ENCODE peak calls at places on chromosome 6, in eight cellular contexts. Y is endodermal cell, C is pancreas, L is ovary, T is K562, J is tibial nerve, U is uterus, E is endothelial cell of umbilical vein. X is an unnamed sample.
A peak's percentile ranks its signal among the peaks of the same experiment; 100 is the strongest.

GRCh38 chr6:167678102-167679101 is 148.3 kb upstream of the AFDN start:
- DNase-seq in L (peak; percentile 57), T (no peak), E (peak; percentile 36), U (no peak), C (peak; percentile 42), J (no peak), Y (peak; percentile 90), X (no peak)

GRCh38 chr6:140062042-140063041 is 687.9 kb upstream of the CITED2 start:
- DNase-seq in L (peak; percentile 34), J (peak; percentile 62), E (peak; percentile 69), Y (no peak), T (no peak), U (peak; percentile 76), C (no peak), X (peak; percentile 31)

GRCh38 chr6:55964136-55964535 is 88.7 kb upstream of the BMP5 start:
- DNase-seq in J (no peak), U (no peak), L (no peak), Y (no peak), C (no peak), E (no peak), T (no peak), X (no peak)

GRCh38 chr6:27188885-27189418 is 58.5 kb upstream of the PRSS16 start:
- DNase-seq in U (peak; percentile 66), J (no peak), L (peak; percentile 43), Y (no peak), C (peak; percentile 67), T (peak; percentile 78), E (peak; percentile 83), X (peak; percentile 58)

GRCh38 chr6:118584906-118585305 is 36.8 kb downstream of the PLN start:
- DNase-seq in C (no peak), Y (no peak), J (no peak), T (no peak), L (no peak), U (no peak), E (no peak), X (no peak)

GRCh38 chr6:55397986-55398385 is 70.7 kb downstream of the GFRAL start:
- DNase-seq in T (no peak), Y (no peak), E (no peak), U (no peak), L (no peak), J (no peak), C (no peak), X (no peak)

GRCh38 chr6:166056637-166057036 is 111.0 kb downstream of the TBXT start:
- DNase-seq in T (no peak), Y (no peak), C (no peak), L (peak; percentile 88), U (peak; percentile 87), E (no peak), J (no peak), X (no peak)

GRCh38 chr6:842141-842540 is 149.2 kb upstream of the EXOC2 start:
- DNase-seq in L (no peak), U (no peak), T (no peak), E (no peak), J (no peak), C (no peak), Y (no peak), X (no peak)

GRCh38 chr6:34506718-34507117 is 40.8 kb downstream of the PACSIN1 start:
- DNase-seq in E (no peak), T (no peak), J (no peak), C (no peak), U (no peak), L (no peak), Y (peak; percentile 58), X (no peak)

GRCh38 chr6:168956884-168957730 is 296.5 kb downstream of the THBS2 start:
- DNase-seq in T (peak; percentile 70), J (peak; percentile 47), Y (peak; percentile 87), L (peak; percentile 75), E (peak; percentile 17), C (peak; percentile 64), U (peak; percentile 74), X (peak; percentile 56)

GRCh38 chr6:119052292-119052889 is 26.1 kb downstream of the FAM184A start:
- DNase-seq in Y (no peak), C (no peak), E (no peak), J (no peak), T (no peak), L (no peak), U (no peak), X (no peak)

GRCh38 chr6:28506807-28507475 is 8.7 kb downstream of the GPX6 start:
- DNase-seq in E (no peak), J (no peak), C (no peak), T (no peak), Y (peak; percentile 44), L (no peak), U (no peak), X (no peak)

GRCh38 chr6:163248051-163248450 is 166.5 kb upstream of the QKI start:
- DNase-seq in C (no peak), L (no peak), Y (no peak), T (no peak), J (no peak), E (no peak), U (no peak), X (no peak)

GRCh38 chr6:56914791-56915658 is 39.9 kb upstream of the BEND6 start:
- DNase-seq in L (no peak), E (no peak), T (no peak), Y (no peak), C (no peak), U (no peak), J (no peak), X (no peak)

GRCh38 chr6:453152-453551 is 61.6 kb downstream of the IRF4 start:
- DNase-seq in T (no peak), J (peak; percentile 52), Y (peak; percentile 32), L (no peak), C (peak; percentile 17), U (no peak), E (no peak), X (no peak)

GRCh38 chr6:144379356-144379755 is 94.2 kb downstream of the UTRN start:
- DNase-seq in C (no peak), L (no peak), J (no peak), T (no peak), Y (no peak), E (no peak), U (no peak), X (no peak)

GRCh38 chr6:89352329-89353117 is at the start of gene UBE2J1:
- DNase-seq in Y (peak; percentile 94), C (peak; percentile 95), E (peak; percentile 94), L (peak; percentile 91), U (peak; percentile 92), J (peak; percentile 84), T (peak; percentile 82), X (peak; percentile 96)
- H3K4me1 ChIP-seq in Y (peaks cover 3% of the 10 kb centered on the region), C (peaks cover 6% of the 10 kb centered on the region), E (peaks cover 37% of the 10 kb centered on the region), L (peaks cover 11% of the 10 kb centered on the region), U (peaks cover 5% of the 10 kb centered on the region), J (peaks cover 22% of the 10 kb centered on the region), T (peaks cover 18% of the 10 kb centered on the region), X (peaks cover 10% of the 10 kb centered on the region)

GRCh38 chr6:147000545-147001488 is 203.4 kb upstream of the STXBP5 start:
- DNase-seq in C (no peak), Y (no peak), L (no peak), J (no peak), U (no peak), E (peak; percentile 48), T (peak; percentile 68), X (no peak)
- H3K27ac ChIP-seq in C (no peak overlapping the region), Y (no peak overlapping the region), L (no peak overlapping the region), J (no peak overlapping the region), U (no peak overlapping the region), E (no peak overlapping the region), T (peak overlapping the region; percentile 30), X (no peak overlapping the region)

DNA sequence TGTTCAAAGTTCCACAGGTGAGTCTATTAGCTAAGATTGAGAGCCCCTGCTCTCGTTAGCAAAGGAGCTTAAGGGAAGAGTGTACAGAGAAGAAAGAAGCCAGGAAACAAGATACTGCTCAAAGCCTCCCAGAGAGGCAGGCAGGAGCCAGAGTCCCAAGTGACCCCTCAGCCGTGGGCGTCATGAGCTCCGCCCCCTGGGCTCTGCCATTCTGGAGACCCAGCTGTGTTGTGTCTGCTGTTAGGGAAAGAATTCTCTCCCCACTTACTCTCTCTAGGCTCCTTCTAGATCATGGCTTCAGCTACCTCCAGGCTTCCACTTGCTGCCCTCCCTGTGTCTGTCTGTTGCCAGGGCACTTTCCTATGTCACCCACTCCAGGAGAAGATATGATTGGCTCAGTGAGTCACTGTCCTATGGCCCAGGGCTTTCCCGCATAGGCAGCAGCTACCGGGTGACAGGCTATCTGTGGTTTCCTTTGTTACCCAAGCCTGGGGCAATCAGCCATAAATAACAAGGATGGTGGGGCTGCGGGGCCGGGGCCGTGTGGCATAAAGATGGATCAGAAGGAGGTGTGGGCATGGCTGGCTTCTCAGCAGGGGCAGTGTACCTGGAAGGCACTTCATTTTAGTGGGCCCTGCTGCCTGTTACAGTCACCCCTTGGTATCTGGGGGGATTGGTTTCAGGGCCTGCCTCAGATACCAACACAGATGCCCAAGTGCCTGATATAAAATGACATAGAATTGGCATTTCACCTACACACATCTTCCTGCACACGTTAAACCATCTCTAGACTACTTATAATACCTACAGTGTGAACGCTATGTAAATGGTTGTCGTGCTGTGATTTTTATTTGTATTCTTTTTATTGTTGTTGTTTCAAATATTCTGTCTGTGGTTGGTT is 118.9 kb downstream of the ARMC2 start:
- DNase-seq in T (no peak), Y (peak; percentile 83), E (peak; percentile 28), J (no peak), L (peak; percentile 57), U (no peak), C (no peak), X (peak; percentile 37)
- H3K36me3 ChIP-seq in T (no peaks in the 10 kb centered on the region), Y (no peaks in the 10 kb centered on the region), E (no peaks in the 10 kb centered on the region), J (peaks cover 3% of the 10 kb centered on the region), L (no peaks in the 10 kb centered on the region), U (no peaks in the 10 kb centered on the region), C (no peaks in the 10 kb centered on the region), X (no peaks in the 10 kb centered on the region)

GRCh38 chr6:20877008-20877937 is 343.0 kb downstream of the CDKAL1 start:
- DNase-seq in U (peak; percentile 61), L (peak; percentile 27), Y (no peak), E (peak; percentile 94), J (no peak), T (peak; percentile 15), C (peak; percentile 81), X (peak; percentile 51)

GRCh38 chr6:20879121-20879520 is 344.9 kb downstream of the CDKAL1 start:
- DNase-seq in U (no peak), C (no peak), J (no peak), L (no peak), Y (no peak), E (no peak), T (no peak), X (no peak)

GRCh38 chr6:20882014-20882413 is 347.8 kb downstream of the CDKAL1 start:
- DNase-seq in T (no peak), L (no peak), C (no peak), E (no peak), Y (no peak), J (no peak), U (no peak), X (no peak)

GRCh38 chr6:20881365-20881764 is 347.1 kb downstream of the CDKAL1 start:
- DNase-seq in Y (no peak), J (no peak), T (no peak), L (no peak), C (no peak), U (no peak), E (no peak), X (no peak)

DNA sequence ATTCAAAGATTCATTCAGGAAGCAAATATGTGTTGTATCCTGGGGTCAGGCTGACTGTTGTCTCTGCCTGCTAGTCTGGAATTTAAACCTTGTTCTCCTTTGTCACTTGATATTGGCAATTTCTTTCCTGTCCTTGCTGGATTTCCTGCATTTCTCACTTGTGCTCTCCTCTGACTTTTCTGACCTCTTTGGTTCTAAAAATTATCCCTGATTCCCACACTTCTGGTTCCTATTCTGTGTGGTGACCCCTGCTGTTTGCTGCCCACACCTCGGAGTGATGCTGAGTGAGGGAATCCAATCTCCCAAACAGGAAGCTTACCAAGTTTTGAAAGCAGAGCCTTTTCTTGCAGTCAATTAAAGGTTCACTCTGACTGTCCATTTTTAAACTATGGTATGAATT is 345.3 kb downstream of the CDKAL1 start:
- DNase-seq in J (no peak), Y (no peak), U (no peak), T (no peak), L (no peak), C (no peak), E (peak; percentile 78), X (no peak)
- H3K4me1 ChIP-seq in J (no peaks in the 10 kb centered on the region), Y (peaks cover 13% of the 10 kb centered on the region), U (peaks cover 4% of the 10 kb centered on the region), T (no peaks in the 10 kb centered on the region), L (peaks cover 4% of the 10 kb centered on the region), C (no peaks in the 10 kb centered on the region), E (peaks cover 38% of the 10 kb centered on the region), X (peaks cover 10% of the 10 kb centered on the region)